ENCODE peak calls at places on chromosomes 13 and 19, in seven cellular contexts. G is neuronal stem cell, U is IMR-90, B is trophoblast cell, C is H1, N is H9, M is mesenchymal stem cell. E is an unnamed sample.

GRCh38 chr13:94119360-94119936 is 360.0 kb downstream of the DCT start:
- DNase-seq in G (no peak), U (no peak), B (no peak), C (no peak), N (no peak), M (no peak), E (no peak)

GRCh38 chr19:33306853-33307792 is 4.8 kb upstream of the CEBPA start:
- DNase-seq in G (no peak), U (no peak), B (no peak), C (no peak), N (no peak), M (no peak), E (no peak)

GRCh38 chr13:102651892-102652291 is 43.0 kb downstream of the METTL21C start:
- DNase-seq in G (no peak), U (peak), B (peak), C (no peak), N (no peak), M (peak), E (no peak)

GRCh38 chr13:102195566-102196462 is 206.0 kb downstream of the FGF14 start:
- DNase-seq in G (no peak), U (peak), B (no peak), C (no peak), N (no peak), M (peak), E (peak)

GRCh38 chr13:110869805-110870706 is 44.8 kb downstream of the ANKRD10 start:
- DNase-seq in G (no peak), U (peak), B (peak), C (peak), N (peak), M (peak), E (peak)

GRCh38 chr19:47564081-47564480 is 8.9 kb downstream of the ZNF541 start:
- DNase-seq in G (no peak), U (no peak), B (no peak), C (no peak), N (no peak), M (no peak), E (no peak)

GRCh38 chr19:35975608-35976214 is 19.3 kb upstream of the SDHAF1 start:
- DNase-seq in G (peak), U (peak), B (peak), C (peak), N (no peak), M (peak), E (peak)

GRCh38 chr19:49891393-49891792 is 5.3 kb downstream of the IL4I1 start:
- DNase-seq in G (no peak), U (no peak), B (no peak), C (no peak), N (no peak), M (no peak), E (no peak)

GRCh38 chr19:532578-533484 is 1.3 kb downstream of the CDC34 start:
- DNase-seq in G (no peak), U (peak), B (peak), C (peak), N (peak), M (peak), E (peak)

GRCh38 chr19:14112809-14113385 is 4.7 kb downstream of the PRKACA start:
- DNase-seq in G (no peak), U (no peak), B (no peak), C (no peak), N (no peak), M (no peak), E (no peak)

GRCh38 chr13:71610876-71611275 is 256.1 kb downstream of the DACH1 start:
- DNase-seq in G (no peak), U (no peak), B (no peak), C (no peak), N (no peak), M (peak), E (no peak)

GRCh38 chr13:98837896-98838295 is 85.4 kb upstream of the SLC15A1 start:
- DNase-seq in G (no peak), U (no peak), B (no peak), C (no peak), N (no peak), M (no peak), E (no peak)

GRCh38 chr13:112672651-112673284 is 17.1 kb upstream of the ATP11A start:
- DNase-seq in G (no peak), U (no peak), B (no peak), C (no peak), N (no peak), M (no peak), E (no peak)

GRCh38 chr19:5125797-5126497 is 157.0 kb downstream of the KDM4B start:
- DNase-seq in G (no peak), U (peak), B (no peak), C (peak), N (peak), M (peak), E (peak)

GRCh38 chr19:2474232-2475017 is 1.5 kb upstream of the GADD45B start:
- DNase-seq in G (peak), U (peak), B (peak), C (peak), N (peak), M (peak), E (peak)

GRCh38 chr19:58307736-58308135 is 2.6 kb downstream of the ERVK3-1 start:
- DNase-seq in G (no peak), U (no peak), B (no peak), C (no peak), N (no peak), M (no peak), E (no peak)

GRCh38 chr13:33228645-33229445 is 56.7 kb downstream of the STARD13 start:
- DNase-seq in G (no peak), U (peak), B (peak), C (no peak), N (no peak), M (peak), E (peak)

GRCh38 chr19:39080431-39080830 is 3.7 kb upstream of the ACP7 start:
- DNase-seq in G (no peak), U (no peak), B (no peak), C (no peak), N (no peak), M (no peak), E (no peak)

GRCh38 chr19:19083413-19084178 is 19.8 kb downstream of the SLC25A42 start:
- DNase-seq in G (no peak), U (no peak), B (no peak), C (no peak), N (no peak), M (no peak), E (no peak)

GRCh38 chr13:90416519-90416918 is 931.0 kb upstream of the MIR17HG start:
- DNase-seq in G (peak), U (peak), B (peak), C (no peak), N (no peak), M (peak), E (peak)

GRCh38 chr19:47230122-47230920 is 678 bp downstream of the BBC3 start:
- DNase-seq in G (no peak), U (peak), B (no peak), C (peak), N (peak), M (peak), E (peak)

GRCh38 chr19:32599258-32599657 is 18.3 kb downstream of the PDCD5 start:
- DNase-seq in G (no peak), U (no peak), B (no peak), C (no peak), N (no peak), M (no peak), E (no peak)

GRCh38 chr19:45638930-45639729 is at the start of gene EML2:
- DNase-seq in G (peak), U (no peak), B (peak), C (peak), N (peak), M (peak), E (peak)

GRCh38 chr13:22929391-22930126 is 251.2 kb upstream of the SGCG start:
- DNase-seq in G (no peak), U (no peak), B (no peak), C (no peak), N (no peak), M (no peak), E (no peak)

GRCh38 chr13:22927008-22927393 is 253.8 kb upstream of the SGCG start:
- DNase-seq in G (no peak), U (no peak), B (no peak), C (no peak), N (no peak), M (no peak), E (no peak)

GRCh38 chr13:22931576-22931975 is 249.2 kb upstream of the SGCG start:
- DNase-seq in G (no peak), U (no peak), B (no peak), C (no peak), N (no peak), M (no peak), E (no peak)

GRCh38 chr13:22926176-22927007 is 254.4 kb upstream of the SGCG start:
- DNase-seq in G (no peak), U (no peak), B (peak), C (peak), N (peak), M (peak), E (peak)
- H3K18ac ChIP-seq in G (peak), U (no peak), B (no peak), C (peak), N (peak), M (no peak), E (no peak)

GRCh38 chr19:13037718-13038117 is 42.4 kb downstream of the NFIX start:
- DNase-seq in G (no peak), U (no peak), B (no peak), C (no peak), N (no peak), M (no peak), E (no peak)

GRCh38 chr19:13035820-13036365 is 40.6 kb downstream of the NFIX start:
- DNase-seq in G (no peak), U (no peak), B (no peak), C (no peak), N (no peak), M (no peak), E (no peak)

GRCh38 chr19:13038306-13039210 is 43.3 kb downstream of the NFIX start:
- DNase-seq in G (no peak), U (no peak), B (no peak), C (no peak), N (no peak), M (no peak), E (no peak)

GRCh38 chr19:13036366-13036976 is 41.2 kb downstream of the NFIX start:
- DNase-seq in G (no peak), U (peak), B (peak), C (no peak), N (no peak), M (no peak), E (peak)

DNA sequence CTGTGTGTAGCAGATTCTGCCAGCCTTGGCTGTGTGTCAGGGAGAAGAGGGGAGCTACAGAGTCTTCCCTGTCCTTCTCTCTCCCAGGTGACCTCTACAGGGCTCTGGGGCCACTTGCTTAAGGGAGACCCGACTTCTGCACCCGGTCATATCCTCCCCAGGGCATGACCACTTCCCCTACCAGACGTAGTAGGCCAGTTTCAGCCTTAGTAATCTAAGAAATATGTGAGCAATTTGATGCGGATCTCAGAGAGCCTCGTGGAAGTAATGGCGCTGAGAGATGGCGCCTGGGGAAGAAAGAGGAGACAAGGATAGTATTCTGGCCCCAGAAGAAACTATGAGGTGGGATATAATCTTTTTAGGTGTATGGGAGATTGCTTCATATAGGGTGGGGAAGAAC is 41.9 kb downstream of the NFIX start:
- DNase-seq in G (no peak), U (peak), B (peak), C (no peak), N (no peak), M (peak), E (peak)
- H3K18ac ChIP-seq in G (no peak), U (peak), B (no peak), C (no peak), N (no peak), M (peak), E (no peak)

DNA sequence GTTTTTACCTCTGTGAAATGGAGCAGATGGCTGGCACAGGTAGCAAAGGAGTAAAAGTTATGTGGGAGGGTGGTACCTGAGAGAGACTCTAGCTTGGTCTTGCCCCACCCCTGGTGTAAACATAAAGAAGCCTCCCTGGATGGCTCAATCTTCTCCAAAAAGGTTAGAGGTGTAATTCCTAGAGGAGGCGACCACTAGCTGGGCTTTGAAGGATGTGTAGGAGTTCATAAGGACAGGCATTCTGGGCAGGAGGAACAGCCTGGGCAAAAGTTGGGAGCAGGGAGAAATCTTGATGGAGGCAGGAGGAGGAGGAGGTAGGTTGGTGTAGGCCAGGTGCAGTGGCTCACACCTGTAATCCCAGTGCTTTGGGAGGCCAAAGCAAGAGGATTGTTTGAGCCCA is 7.8 kb upstream of the ICAM4 start:
- DNase-seq in G (no peak), U (no peak), B (no peak), C (no peak), N (no peak), M (no peak), E (no peak)
- H3K18ac ChIP-seq in G (no peak), U (no peak), B (no peak), C (no peak), N (no peak), M (no peak), E (no peak)

GRCh38 chr19:9668544-9668943 is 6.4 kb downstream of the ZNF562 start:
- DNase-seq in G (no peak), U (no peak), B (no peak), C (no peak), N (no peak), M (no peak), E (no peak)

GRCh38 chr19:9672893-9673292 is 2.0 kb downstream of the ZNF562 start:
- DNase-seq in G (no peak), U (no peak), B (peak), C (no peak), N (no peak), M (no peak), E (peak)

GRCh38 chr19:9671654-9672053 is 3.2 kb downstream of the ZNF562 start:
- DNase-seq in G (no peak), U (no peak), B (no peak), C (no peak), N (no peak), M (no peak), E (no peak)

GRCh38 chr19:9674669-9675357 is at the start of gene ZNF562:
- DNase-seq in G (peak), U (peak), B (peak), C (no peak), N (peak), M (peak), E (peak)

GRCh38 chr19:9673912-9674668 is 810 bp downstream of the ZNF562 start:
- DNase-seq in G (no peak), U (peak), B (peak), C (no peak), N (no peak), M (peak), E (peak)
- H3K18ac ChIP-seq in G (no peak), U (no peak), B (no peak), C (no peak), N (peak), M (peak), E (peak)

GRCh38 chr19:29768166-29768565 is 43.6 kb upstream of the CCNE1 start:
- DNase-seq in G (no peak), U (no peak), B (peak), C (no peak), N (no peak), M (no peak), E (no peak)

GRCh38 chr19:29767039-29767735 is 44.6 kb upstream of the CCNE1 start:
- DNase-seq in G (no peak), U (no peak), B (peak), C (no peak), N (no peak), M (no peak), E (no peak)

GRCh38 chr19:29764322-29764721 is 47.5 kb upstream of the CCNE1 start:
- DNase-seq in G (no peak), U (no peak), B (peak), C (no peak), N (no peak), M (no peak), E (no peak)

GRCh38 chr19:29769997-29770396 is 41.8 kb upstream of the CCNE1 start:
- DNase-seq in G (no peak), U (no peak), B (peak), C (no peak), N (no peak), M (no peak), E (no peak)

GRCh38 chr19:29766100-29766499 is 45.7 kb upstream of the CCNE1 start:
- DNase-seq in G (no peak), U (no peak), B (no peak), C (no peak), N (no peak), M (no peak), E (no peak)
- H3K18ac ChIP-seq in G (no peak), U (no peak), B (no peak), C (no peak), N (no peak), M (no peak), E (no peak)

DNA sequence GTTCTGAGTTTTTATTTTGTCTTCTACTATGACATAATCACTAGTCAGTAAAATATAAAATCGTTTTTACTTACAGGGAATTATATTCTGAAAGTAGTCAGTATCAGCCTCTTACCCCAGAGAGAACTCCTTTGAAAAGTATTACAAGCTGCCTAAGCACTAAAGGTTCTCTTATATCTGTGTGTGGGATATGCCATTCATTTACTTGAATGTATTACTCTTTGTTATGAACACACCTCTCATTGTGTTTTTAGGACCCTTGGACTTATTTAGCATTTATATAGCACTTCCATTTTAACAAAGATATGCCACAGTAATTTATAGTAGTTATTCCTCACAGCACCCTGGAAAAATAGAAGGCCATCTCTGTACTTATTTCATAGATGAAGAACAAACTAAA is 1178.0 kb downstream of the OLFM4 start:
- DNase-seq in G (no peak), U (no peak), B (no peak), C (no peak), N (no peak), M (no peak), E (no peak)
- H3K18ac ChIP-seq in G (no peak), U (no peak), B (no peak), C (no peak), N (no peak), M (no peak), E (no peak)

GRCh38 chr13:37546087-37546486 is 52.5 kb downstream of the POSTN start:
- DNase-seq in G (no peak), U (no peak), B (no peak), C (no peak), N (peak), M (no peak), E (no peak)
- H3K18ac ChIP-seq in G (no peak), U (no peak), B (no peak), C (no peak), N (no peak), M (no peak), E (no peak)

DNA sequence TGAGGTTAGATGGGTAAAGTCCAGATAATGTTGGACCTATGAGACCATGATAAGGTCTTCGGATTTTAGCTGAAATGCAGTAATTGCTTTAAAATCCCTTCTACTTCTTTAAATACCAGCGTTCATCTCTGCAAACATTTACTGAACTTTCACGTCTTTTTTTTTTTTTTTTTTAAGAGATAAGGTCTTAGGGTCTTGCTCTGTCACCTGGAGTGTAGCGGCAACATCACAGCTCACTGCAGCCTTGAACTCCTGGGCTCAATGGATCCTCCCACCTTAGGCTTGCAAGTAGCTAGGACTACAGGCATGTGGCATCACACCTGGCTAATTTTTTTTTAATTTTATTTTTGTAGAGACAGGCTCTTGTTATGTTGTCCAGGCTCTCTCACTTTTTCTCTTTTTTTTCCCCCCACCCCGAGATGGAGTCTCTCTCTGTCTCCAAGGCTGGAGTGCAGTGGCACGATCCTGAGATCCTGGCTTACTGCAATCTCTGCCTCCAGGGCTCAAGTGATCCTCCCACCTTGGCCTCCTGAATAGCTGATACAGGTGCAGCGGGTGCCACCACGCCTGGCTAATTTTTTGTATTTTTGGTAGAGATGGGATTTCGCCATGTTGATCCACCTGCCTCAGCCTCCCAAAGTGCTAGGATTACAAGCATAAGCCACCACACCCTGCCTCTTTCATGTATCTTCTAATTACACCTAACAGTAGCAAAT is 4.2 kb upstream of the WBP4 start:
- DNase-seq in G (no peak), U (no peak), B (peak), C (no peak), N (no peak), M (no peak), E (no peak)
- H3K18ac ChIP-seq in G (no peak), U (no peak), B (no peak), C (no peak), N (no peak), M (no peak), E (no peak)

GRCh38 chr19:34362679-34363069 is 2.3 kb upstream of the GPI start:
- DNase-seq in G (no peak), U (no peak), B (no peak), C (no peak), N (no peak), M (no peak), E (no peak)
- H3K18ac ChIP-seq in G (no peak), U (no peak), B (no peak), C (no peak), N (no peak), M (no peak), E (no peak)